ENCODE peak calls at places on chromosomes 13 and 19, in seven cellular contexts. M is stimulated activated CD4-positive, alpha-beta T cell treated with anti-CD3 and anti-CD28 coated beads, Interleukin-1b, Interleukin-23, amount 100 ng/mL, for 1 hour; B is MV-4-11; G is GF-D8; S is T-cell; V is AG08395; E is fibroblast of gingiva. O is an unnamed sample.

GRCh38 chr13:80655778-80656518 is 315.0 kb upstream of the SPRY2 start:
- DNase-seq in V (no peak), E (no peak), B (no peak), G (no peak), S (no peak), M (no peak), O (no peak)

GRCh38 chr13:46484561-46484960 is 68.4 kb upstream of the LRCH1 start:
- DNase-seq in G (no peak), S (no peak), B (no peak), M (no peak), E (no peak), V (no peak), O (no peak)

GRCh38 chr13:39888865-39889810 is 233.7 kb downstream of the COG6 start:
- DNase-seq in M (no peak), S (no peak), B (no peak), V (peak; percentile 33), E (peak; percentile 57), G (no peak), O (no peak)

GRCh38 chr13:86788624-86789023 is 882.5 kb upstream of the SLITRK5 start:
- DNase-seq in G (no peak), E (no peak), S (no peak), V (no peak), B (no peak), M (no peak), O (no peak)

GRCh38 chr19:57308514-57308913 is 11.8 kb upstream of the ZNF543 start:
- DNase-seq in M (no peak), G (no peak), B (no peak), E (no peak), V (no peak), S (no peak), O (no peak)

GRCh38 chr19:12255372-12255771 is 39.3 kb downstream of the ZNF44 start:
- DNase-seq in V (no peak), E (no peak), B (no peak), M (no peak), G (no peak), S (no peak), O (no peak)

GRCh38 chr13:37326319-37326718 is 220.9 kb upstream of the CSNK1A1L start:
- DNase-seq in S (no peak), M (no peak), G (no peak), E (no peak), B (no peak), V (no peak), O (no peak)

GRCh38 chr19:50409347-50409746 is 9.4 kb upstream of the SPIB start:
- DNase-seq in S (no peak), E (no peak), M (no peak), V (no peak), G (no peak), B (no peak), O (no peak)

GRCh38 chr19:32336259-32337111 is 8.9 kb upstream of the ZNF507 start:
- DNase-seq in B (peak; percentile 14), G (no peak), V (peak; percentile 64), S (no peak), M (no peak), E (peak; percentile 40), O (no peak)

GRCh38 chr13:68551701-68552522 is 1321.8 kb upstream of the PCDH9 start:
- DNase-seq in G (no peak), E (no peak), V (no peak), S (no peak), M (no peak), B (no peak), O (no peak)

GRCh38 chr19:3721131-3721899 is 13.1 kb downstream of the TJP3 start:
- DNase-seq in V (peak; percentile 92), M (peak; percentile 78), E (peak; percentile 67), S (peak; percentile 73), G (peak; percentile 15), B (peak; percentile 79), O (peak; percentile 83)

GRCh38 chr19:53612762-53613526 is 18.9 kb upstream of the DPRX start:
- DNase-seq in B (no peak), S (no peak), E (no peak), V (no peak), G (no peak), M (no peak), O (no peak)

GRCh38 chr19:13195678-13196077 is 45.5 kb downstream of the IER2 start:
- DNase-seq in B (peak; percentile 19), V (no peak), S (peak; percentile 47), E (no peak), M (peak; percentile 37), G (no peak), O (peak; percentile 46)

GRCh38 chr13:48370815-48371214 is 42.1 kb downstream of the LPAR6 start:
- DNase-seq in B (no peak), V (no peak), E (no peak), G (no peak), S (no peak), M (no peak), O (no peak)

GRCh38 chr19:49676136-49676689 is 858 bp upstream of the PRMT1 start:
- DNase-seq in V (peak; percentile 88), G (peak; percentile 70), B (peak; percentile 95), S (peak; percentile 37), M (no peak), E (peak; percentile 93), O (no peak)

GRCh38 chr19:5090780-5091575 is 122.1 kb downstream of the KDM4B start:
- DNase-seq in B (peak; percentile 16), M (no peak), V (peak; percentile 64), S (no peak), E (peak; percentile 48), G (no peak), O (no peak)

GRCh38 chr13:106418556-106418955 is 116.9 kb downstream of the EFNB2 start:
- DNase-seq in E (peak; percentile 85), G (no peak), M (no peak), V (peak; percentile 83), B (no peak), S (no peak), O (no peak)

GRCh38 chr13:44498969-44499368 is 77.2 kb downstream of the TSC22D1 start:
- DNase-seq in V (no peak), M (no peak), G (no peak), E (peak; percentile 8), S (no peak), B (no peak), O (no peak)

GRCh38 chr19:49863935-49864320 is 3.4 kb downstream of the PNKP start:
- DNase-seq in V (no peak), B (no peak), G (no peak), E (no peak), S (no peak), M (no peak), O (no peak)

GRCh38 chr13:68190826-68191225 is 960.7 kb upstream of the PCDH9 start:
- DNase-seq in V (no peak), S (no peak), M (no peak), B (no peak), G (no peak), E (no peak), O (no peak)

GRCh38 chr19:18669524-18669817 is 14.0 kb upstream of the CRTC1 start:
- DNase-seq in S (no peak), E (no peak), M (no peak), G (no peak), V (no peak), B (no peak), O (no peak)

GRCh38 chr13:91459485-91459884 is 61.1 kb downstream of the GPC5 start:
- DNase-seq in E (no peak), M (no peak), V (no peak), S (no peak), G (no peak), B (no peak), O (no peak)

GRCh38 chr19:41799444-41800000 is 3.1 kb downstream of the CEACAM3 start:
- DNase-seq in G (no peak), S (no peak), M (no peak), B (no peak), E (no peak), V (no peak), O (no peak)

GRCh38 chr13:53151692-53152421 is 123.2 kb downstream of the OLFM4 start:
- DNase-seq in E (no peak), S (no peak), B (peak; percentile 66), V (peak; percentile 10), M (no peak), G (no peak), O (peak; percentile 64)

GRCh38 chr13:27125357-27126282 is 46.0 kb downstream of the USP12 start:
- DNase-seq in V (no peak), G (no peak), B (no peak), E (no peak), S (no peak), M (no peak), O (no peak)

GRCh38 chr19:42115705-42116104 is 16.5 kb downstream of the POU2F2 start:
- DNase-seq in S (no peak), V (no peak), M (no peak), E (no peak), G (no peak), B (no peak), O (no peak)

GRCh38 chr19:46809534-46810272 is 21.3 kb upstream of the SLC1A5 start:
- DNase-seq in S (no peak), V (no peak), G (no peak), M (no peak), B (peak; percentile 59), E (no peak), O (no peak)

GRCh38 chr13:110294624-110295023 is 12.3 kb downstream of the COL4A1 start:
- DNase-seq in V (no peak), S (no peak), E (no peak), B (no peak), M (no peak), G (no peak), O (no peak)

GRCh38 chr19:3304871-3305423 is 61.4 kb upstream of the NFIC start:
- DNase-seq in E (peak; percentile 47), M (peak; percentile 26), S (peak; percentile 65), V (peak; percentile 74), B (peak; percentile 75), G (peak; percentile 22), O (peak; percentile 88)

GRCh38 chr13:70613295-70613694 is 505.0 kb upstream of the KLHL1 start:
- DNase-seq in V (no peak), G (no peak), E (no peak), M (no peak), B (no peak), S (no peak), O (no peak)

GRCh38 chr13:66200555-66200954 is 1029.6 kb downstream of the PCDH9 start:
- DNase-seq in V (no peak), B (no peak), S (no peak), E (no peak), G (no peak), M (no peak), O (no peak)

GRCh38 chr19:11205939-11206570 is 8.7 kb upstream of the KANK2 start:
- DNase-seq in G (no peak), M (no peak), V (no peak), E (no peak), S (no peak), B (no peak), O (no peak)

GRCh38 chr19:39631626-39632025 is 24.1 kb upstream of the LGALS16 start:
- DNase-seq in B (no peak), M (no peak), S (no peak), V (no peak), E (no peak), G (no peak), O (no peak)

GRCh38 chr19:40687525-40688016 is 2.9 kb downstream of the NUMBL start:
- DNase-seq in S (peak; percentile 34), M (no peak), G (no peak), V (peak; percentile 90), B (no peak), E (peak; percentile 73), O (no peak)

O was measured in neural crest cell.